ENCODE peak calls at places on chromosomes 13 and 19, in nine cellular contexts. F is endothelial cell; L is GM06990; Q is epithelial cell of prostate; S is naive thymus-derived CD4-positive, alpha-beta T cell; U is activated CD4-positive, alpha-beta T cell treated with anti-CD3 and anti-CD28 coated beads, Interleukin-2, amount 50 U/mL, for 24 hours; Y is activated naive CD8-positive, alpha-beta T cell treated with anti-CD3 and anti-CD28 coated beads, Interleukin-2, amount 50 U/mL, for 24 hours; O is NCI-H1092; K is fibroblast of lung. X is an unnamed sample.

GRCh38 chr19:53892981-53893325 is 11.0 kb downstream of the PRKCG start:
- DNase-seq in O (no peak), K (no peak), Y (no peak), S (no peak), U (no peak), L (no peak), F (no peak), Q (no peak), X (peak)

GRCh38 chr19:52237771-52238400 is 31.5 kb upstream of the ZNF766 start:
- DNase-seq in U (peak), K (peak), L (peak), Y (peak), S (peak), F (peak), Q (no peak), O (no peak), X (no peak)

GRCh38 chr13:46526763-46527162 is 26.2 kb upstream of the LRCH1 start:
- DNase-seq in Y (no peak), K (no peak), O (no peak), Q (no peak), U (no peak), L (peak), S (no peak), F (no peak), X (no peak)

GRCh38 chr13:61777902-61778301 is 362.3 kb upstream of the PCDH20 start:
- DNase-seq in Q (no peak), S (no peak), F (no peak), L (no peak), Y (no peak), O (no peak), K (no peak), U (no peak), X (no peak)

GRCh38 chr19:33393286-33394005 is 19.9 kb downstream of the CEBPG start:
- DNase-seq in F (no peak), S (no peak), K (no peak), O (no peak), Q (no peak), L (no peak), U (no peak), Y (no peak), X (no peak)

GRCh38 chr19:18059297-18059696 is 27.4 kb downstream of the IL12RB1 start:
- DNase-seq in Q (no peak), L (no peak), Y (no peak), U (no peak), F (no peak), S (no peak), K (no peak), O (no peak), X (no peak)

GRCh38 chr19:40200352-40201099 is 9.3 kb downstream of the MAP3K10 start:
- DNase-seq in Q (no peak), L (no peak), O (no peak), K (no peak), U (no peak), Y (no peak), F (no peak), S (no peak), X (no peak)

GRCh38 chr19:10286803-10287737 is at the start of gene ICAM4:
- DNase-seq in U (no peak), S (no peak), F (no peak), L (peak), O (no peak), K (peak), Y (peak), Q (no peak), X (peak)

GRCh38 chr13:51644649-51645048 is 60.4 kb downstream of the WDFY2 start:
- DNase-seq in Q (no peak), F (no peak), Y (no peak), O (no peak), K (peak), U (no peak), S (no peak), L (no peak), X (no peak)

GRCh38 chr13:24328145-24328544 is 18.8 kb downstream of the C1QTNF9 start:
- DNase-seq in U (no peak), K (no peak), Q (no peak), L (no peak), S (no peak), O (no peak), F (no peak), Y (no peak), X (no peak)

GRCh38 chr19:48819366-48819816 is 8.6 kb upstream of the BCAT2 start:
- DNase-seq in L (no peak), Y (no peak), K (peak), O (peak), Q (peak), S (no peak), F (no peak), U (no peak), X (no peak)

X was measured in HEK293T.